ENCODE peak calls at places on chromosomes 11 and 22, in four cellular contexts. O, I, K and R are unnamed samples. For H3K27me3, the result is how much of the 10 kb centered on the place peaks cover.

GRCh38 chr11:102177974-102178631 is 67.9 kb downstream of the YAP1 start:
- DNase-seq in K (peak), I (no peak), O (no peak), R (no peak)

GRCh38 chr22:27212617-27213177 is 555.3 kb downstream of the MIAT start:
- DNase-seq in K (peak), I (peak), O (no peak), R (peak)

GRCh38 chr11:62710001-62710345 is 2.5 kb downstream of the GNG3 start:
- DNase-seq in I (no peak), O (no peak), K (peak), R (peak)

GRCh38 chr11:65425971-65426838 is 3.6 kb downstream of the NEAT1 start:
- DNase-seq in O (no peak), I (no peak), K (peak), R (no peak)

GRCh38 chr11:444397-445144 is 2.8 kb upstream of the ANO9 start:
- DNase-seq in I (no peak), K (peak), O (no peak), R (peak)

GRCh38 chr11:113114452-113115027 is 153.3 kb downstream of the NCAM1 start:
- DNase-seq in K (peak), O (peak), I (peak), R (peak)

GRCh38 chr11:62575156-62575555 is 1.5 kb upstream of the EEF1G start:
- DNase-seq in I (no peak), K (no peak), O (no peak), R (peak)

GRCh38 chr11:15161746-15162145 is 47.0 kb downstream of the INSC start:
- DNase-seq in K (peak), O (no peak), I (no peak), R (no peak)

GRCh38 chr22:46649176-46650077 is 29.2 kb downstream of the GRAMD4 start:
- DNase-seq in K (peak), O (no peak), I (no peak), R (no peak)

GRCh38 chr22:37356922-37357321 is 70.4 kb downstream of the ELFN2 start:
- DNase-seq in K (no peak), I (no peak), O (no peak), R (no peak)

GRCh38 chr22:31086703-31087330 is 5.7 kb downstream of the SMTN start:
- DNase-seq in K (no peak), O (no peak), I (no peak), R (no peak)

GRCh38 chr11:71232364-71232763 is 20.0 kb downstream of the SHANK2 start:
- DNase-seq in O (no peak), K (no peak), I (no peak), R (no peak)

GRCh38 chr11:124863137-124863825 is 2.0 kb upstream of the ROBO3 start:
- DNase-seq in K (peak), O (no peak), I (no peak), R (no peak)

GRCh38 chr11:70319694-70320093 is 49.2 kb downstream of the PPFIA1 start:
- DNase-seq in I (no peak), K (no peak), O (no peak), R (no peak)

GRCh38 chr11:43933608-43934358 is 8.7 kb upstream of the C11orf96 start:
- DNase-seq in K (peak), O (no peak), I (no peak), R (no peak)

GRCh38 chr11:128501576-128502549 is 85.5 kb downstream of the ETS1 start:
- DNase-seq in O (no peak), K (no peak), I (no peak), R (no peak)

DNA sequence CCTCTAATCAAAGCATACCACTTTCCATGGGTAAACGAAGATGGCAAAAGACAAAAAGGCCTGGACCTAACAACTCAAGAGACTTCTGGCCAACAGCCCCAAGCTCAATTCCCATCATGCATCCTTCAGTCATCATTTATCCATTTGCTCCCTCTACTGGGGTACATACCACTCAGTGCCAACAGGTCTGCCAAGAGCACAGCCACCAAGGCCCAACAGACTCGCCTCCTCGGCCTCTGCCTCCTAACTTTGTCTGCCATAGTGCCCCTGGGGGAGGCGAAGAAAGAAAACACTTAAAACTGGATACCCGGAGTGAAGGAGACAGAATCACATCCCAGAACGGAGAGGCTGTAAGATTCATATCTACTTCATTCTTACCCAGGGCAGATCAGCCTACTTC is 1.1 kb downstream of the HYOU1 start:
- DNase-seq in O (no peak), I (peak), K (peak), R (no peak)
- H3K4me3 ChIP-seq in O (peak), I (peak), K (peak), R (peak)

GRCh38 chr11:119468511-119468910 is 45.5 kb upstream of the THY1 start:
- DNase-seq in I (no peak), K (no peak), O (no peak), R (no peak)
- H3K27me3 ChIP-seq in I (under half), K (under half), O (under half), R (under half)

GRCh38 chr11:19601235-19601634 is 111.4 kb upstream of the NAV2 start:
- DNase-seq in I (no peak), K (no peak), O (no peak), R (no peak)

GRCh38 chr11:19598456-19598855 is 114.2 kb upstream of the NAV2 start:
- DNase-seq in O (no peak), K (no peak), I (no peak), R (no peak)

GRCh38 chr11:19597194-19597593 is 115.4 kb upstream of the NAV2 start:
- DNase-seq in K (peak), I (no peak), O (no peak), R (no peak)

GRCh38 chr11:19597876-19598275 is 114.8 kb upstream of the NAV2 start:
- DNase-seq in K (peak), I (no peak), O (no peak), R (no peak)

DNA sequence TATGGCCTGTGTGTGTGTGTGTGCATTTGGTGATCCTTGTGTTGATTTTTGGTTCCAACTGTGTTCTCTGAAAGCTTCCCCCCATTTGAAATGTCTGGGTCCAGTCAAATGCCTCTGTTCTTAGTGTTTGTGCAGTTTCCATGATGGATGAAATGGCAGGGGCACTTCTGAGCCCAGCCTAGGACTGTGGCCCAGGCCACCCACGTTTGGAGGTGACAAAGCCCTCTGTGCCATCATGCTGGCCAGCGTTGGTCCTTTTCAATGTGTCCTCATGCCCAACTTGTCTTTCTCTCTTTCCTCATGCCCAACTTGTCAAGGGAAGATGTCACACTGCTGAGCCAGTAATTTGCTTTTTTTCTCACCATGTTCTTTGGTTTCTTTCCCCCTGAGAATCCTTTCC is 113.8 kb upstream of the NAV2 start:
- DNase-seq in I (no peak), K (no peak), O (no peak), R (no peak)
- H3K9ac ChIP-seq in I (no peak), K (no peak), O (no peak), R (no peak)

GRCh38 chr22:23179381-23180294 is 671 bp upstream of the BCR start:
- DNase-seq in K (no peak), O (no peak), I (peak), R (peak)
- H3K4me3 ChIP-seq in K (peak), O (no peak), I (peak), R (peak)